ENCODE peak calls at places on chromosome 9, in seven cellular contexts. Z, S, D, P, N, K and M are unnamed samples.

GRCh38 chr9:127816362-127816725 is 13.7 kb downstream of the FPGS start:
- DNase-seq in Z (no peak), S (no peak), D (no peak), P (no peak), N (no peak), K (no peak), M (no peak)

GRCh38 chr9:36101916-36102741 is 34.4 kb upstream of the GLIPR2 start:
- DNase-seq in Z (peak), S (peak), D (no peak), P (no peak), N (peak), K (peak), M (peak)

GRCh38 chr9:124307379-124308030 is 49.8 kb downstream of the NEK6 start:
- DNase-seq in Z (no peak), S (no peak), D (no peak), P (no peak), N (no peak), K (no peak), M (no peak)

GRCh38 chr9:128412120-128412790 is 8.4 kb upstream of the CERCAM start:
- DNase-seq in Z (peak), S (peak), D (peak), P (peak), N (peak), K (peak), M (peak)

GRCh38 chr9:132600326-132600984 is 18.0 kb downstream of the BARHL1 start:
- DNase-seq in Z (no peak), S (no peak), D (no peak), P (no peak), N (no peak), K (no peak), M (no peak)

GRCh38 chr9:16530669-16531461 is 339.6 kb downstream of the BNC2 start:
- DNase-seq in Z (peak), S (no peak), D (no peak), P (no peak), N (no peak), K (no peak), M (peak)

GRCh38 chr9:19481971-19482404 is 73.2 kb downstream of the ACER2 start:
- DNase-seq in Z (no peak), S (no peak), D (no peak), P (no peak), N (no peak), K (no peak), M (no peak)

GRCh38 chr9:127954831-127955293 is 17.2 kb upstream of the DPM2 start:
- DNase-seq in Z (no peak), S (no peak), D (no peak), P (no peak), N (no peak), K (no peak), M (no peak)

GRCh38 chr9:4293293-4293931 is 6.5 kb downstream of the GLIS3 start:
- DNase-seq in Z (peak), S (peak), D (no peak), P (no peak), N (peak), K (no peak), M (peak)

GRCh38 chr9:4295160-4295559 is 4.7 kb downstream of the GLIS3 start:
- DNase-seq in Z (no peak), S (no peak), D (no peak), P (no peak), N (no peak), K (no peak), M (no peak)

GRCh38 chr9:4290427-4290837 is 9.4 kb downstream of the GLIS3 start:
- DNase-seq in Z (no peak), S (no peak), D (no peak), P (no peak), N (no peak), K (no peak), M (no peak)

GRCh38 chr9:4289411-4290380 is 10.2 kb downstream of the GLIS3 start:
- DNase-seq in Z (peak), S (no peak), D (no peak), P (no peak), N (no peak), K (no peak), M (peak)

DNA sequence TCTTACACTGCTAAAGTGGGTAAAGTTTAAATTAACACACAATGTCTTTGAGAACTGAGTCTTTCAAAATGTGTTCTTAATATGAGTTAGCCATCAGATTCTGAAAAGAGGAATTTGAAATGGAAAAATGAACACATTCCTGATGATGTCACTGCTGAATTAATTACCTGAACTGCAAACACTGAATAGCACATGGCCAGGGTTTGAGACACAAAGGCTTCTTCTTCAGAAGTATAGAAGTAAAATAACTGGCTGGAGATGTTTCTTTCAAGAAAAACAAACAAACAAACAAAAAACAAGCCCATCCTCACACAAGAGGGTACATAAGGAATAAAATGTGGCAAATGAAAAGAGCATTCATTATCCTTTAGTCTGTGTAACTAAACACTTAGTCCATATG is 7.1 kb downstream of the GLIS3 start:
- DNase-seq in Z (peak), S (no peak), D (no peak), P (no peak), N (peak), K (no peak), M (no peak)
- H3K18ac ChIP-seq in Z (peak), S (no peak), D (no peak), P (no peak), N (no peak), K (no peak), M (no peak)

GRCh38 chr9:126306071-126306647 is 20.5 kb upstream of the MVB12B start:
- DNase-seq in Z (no peak), S (no peak), D (no peak), P (no peak), N (no peak), K (no peak), M (no peak)
- H3K18ac ChIP-seq in Z (no peak), S (no peak), D (no peak), P (no peak), N (no peak), K (no peak), M (no peak)

GRCh38 chr9:93156475-93157008 is 22.5 kb upstream of the NINJ1 start:
- DNase-seq in Z (no peak), S (no peak), D (no peak), P (no peak), N (no peak), K (no peak), M (no peak)
- H3K18ac ChIP-seq in Z (no peak), S (no peak), D (no peak), P (no peak), N (no peak), K (no peak), M (no peak)

DNA sequence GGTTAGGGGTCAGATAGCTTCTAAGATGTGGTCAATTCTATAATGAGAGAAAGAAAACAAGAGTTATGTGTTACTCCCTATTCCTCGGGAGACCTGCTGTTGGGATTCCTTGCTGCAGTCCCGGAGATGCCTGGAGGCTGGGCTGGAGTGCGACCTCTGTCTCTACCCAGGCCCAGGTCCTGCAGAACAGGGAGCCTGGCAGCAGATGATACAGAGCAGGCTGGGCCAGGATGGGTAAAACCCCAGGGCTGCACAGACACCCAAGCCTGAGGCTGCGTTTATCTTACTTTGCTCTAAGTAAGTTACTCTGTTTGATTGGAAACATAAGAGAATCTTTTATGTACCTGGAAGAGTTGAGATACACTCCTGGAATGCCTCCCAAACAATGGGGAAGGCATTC is 26.9 kb upstream of the FAM120AOS start:
- DNase-seq in Z (no peak), S (peak), D (no peak), P (no peak), N (no peak), K (no peak), M (no peak)
- H3K18ac ChIP-seq in Z (no peak), S (no peak), D (no peak), P (no peak), N (no peak), K (no peak), M (no peak)

GRCh38 chr9:134800791-134801339 is 79.7 kb upstream of the FCN2 start:
- DNase-seq in Z (no peak), S (no peak), D (no peak), P (no peak), N (peak), K (no peak), M (no peak)

GRCh38 chr9:134793281-134793680 is 87.3 kb upstream of the FCN2 start:
- DNase-seq in Z (no peak), S (no peak), D (no peak), P (no peak), N (no peak), K (no peak), M (no peak)

GRCh38 chr9:134794726-134795370 is 85.8 kb upstream of the FCN2 start:
- DNase-seq in Z (no peak), S (no peak), D (no peak), P (no peak), N (no peak), K (no peak), M (no peak)

GRCh38 chr9:134792627-134793026 is 88.0 kb upstream of the FCN2 start:
- DNase-seq in Z (no peak), S (no peak), D (no peak), P (no peak), N (no peak), K (no peak), M (no peak)

GRCh38 chr9:134796882-134797281 is 83.7 kb upstream of the FCN2 start:
- DNase-seq in Z (no peak), S (no peak), D (no peak), P (no peak), N (no peak), K (no peak), M (no peak)
- H3K18ac ChIP-seq in Z (no peak), S (no peak), D (peak), P (no peak), N (no peak), K (no peak), M (no peak)

DNA sequence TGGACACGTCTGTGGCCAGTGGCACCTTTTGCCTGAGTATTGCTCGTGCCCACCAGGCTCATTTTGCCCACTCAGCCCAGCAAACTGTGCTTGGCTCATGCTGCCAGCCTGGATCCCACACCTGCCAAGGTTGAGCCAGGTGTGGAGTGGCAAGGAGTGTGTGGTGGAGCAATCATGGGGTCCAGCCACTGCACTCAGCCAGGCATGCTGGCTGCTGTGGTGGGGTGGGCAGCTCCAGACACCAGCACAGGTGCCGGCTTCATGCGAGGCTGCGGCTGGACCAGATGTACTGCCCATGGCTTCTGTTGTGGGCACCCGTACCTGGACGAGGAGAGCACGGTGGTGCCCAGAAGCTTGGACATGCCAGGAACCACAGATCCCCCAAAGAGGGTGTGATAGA is 364.1 kb downstream of the TMEM38B start:
- DNase-seq in Z (no peak), S (no peak), D (no peak), P (no peak), N (no peak), K (no peak), M (no peak)
- H3K18ac ChIP-seq in Z (no peak), S (no peak), D (peak), P (peak), N (no peak), K (no peak), M (no peak)

DNA sequence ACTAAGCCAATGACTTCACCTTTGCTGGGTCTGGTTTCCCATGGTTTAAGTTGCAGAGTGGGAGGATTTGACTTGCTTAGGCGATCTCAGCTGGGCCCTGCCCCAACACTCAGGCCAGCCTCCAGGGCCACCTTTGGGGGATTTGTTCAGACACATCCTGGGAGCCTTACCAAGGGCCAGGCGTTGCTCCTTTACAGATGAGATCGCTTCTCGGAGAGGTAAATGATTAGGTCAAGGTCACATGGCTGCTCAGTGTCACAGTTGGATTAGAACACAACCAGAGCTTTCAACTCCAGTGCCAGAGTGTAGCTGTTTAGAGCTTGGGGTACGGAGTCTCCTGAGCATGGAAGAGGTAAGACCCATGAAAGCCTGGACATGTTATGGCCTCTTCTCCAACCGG is 57.5 kb downstream of the COL27A1 start:
- DNase-seq in Z (no peak), S (no peak), D (no peak), P (no peak), N (no peak), K (no peak), M (no peak)
- H3K18ac ChIP-seq in Z (no peak), S (no peak), D (no peak), P (no peak), N (no peak), K (no peak), M (peak)

DNA sequence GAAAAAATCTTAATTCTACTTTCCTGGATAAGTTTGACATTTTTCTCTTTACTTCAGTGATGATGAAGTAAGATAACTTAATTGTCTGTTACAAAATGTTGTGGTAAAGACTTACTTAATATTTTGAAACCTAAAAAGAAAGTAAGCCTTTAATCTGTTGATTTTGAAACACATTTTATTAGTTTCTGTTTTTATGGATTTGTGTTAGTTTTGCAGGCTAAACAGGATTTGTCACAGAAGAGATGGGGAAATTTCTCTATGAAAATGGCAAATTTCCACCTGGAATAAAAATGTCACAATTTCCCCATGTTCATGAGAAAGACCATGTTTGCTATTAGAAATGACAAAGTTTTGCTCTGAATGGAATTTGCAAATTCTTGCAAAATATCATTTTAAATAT is 237.1 kb downstream of the RFX3 start:
- DNase-seq in Z (no peak), S (no peak), D (no peak), P (no peak), N (no peak), K (no peak), M (no peak)
- H3K18ac ChIP-seq in Z (no peak), S (no peak), D (no peak), P (no peak), N (no peak), K (no peak), M (no peak)

DNA sequence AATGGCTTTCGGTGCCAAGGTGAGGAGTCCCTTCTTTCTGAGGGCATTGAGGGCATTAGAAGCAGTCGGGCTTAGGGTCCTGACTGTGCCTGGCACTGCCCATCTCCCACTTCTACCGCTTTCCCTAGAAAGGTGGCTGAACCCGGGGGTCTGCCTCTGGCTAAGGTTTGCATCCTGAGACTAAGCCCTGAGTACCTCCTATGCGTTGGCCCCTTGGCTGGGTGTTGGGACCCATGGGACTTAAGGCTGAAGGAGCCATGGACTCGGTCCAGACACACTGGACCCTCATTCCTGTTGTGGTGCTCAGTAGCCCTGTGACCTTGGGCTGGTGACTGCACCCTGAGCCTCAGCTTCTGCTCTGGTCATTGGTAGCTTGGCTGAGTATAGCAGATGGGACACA is 23.9 kb downstream of the DAB2IP start:
- DNase-seq in Z (no peak), S (no peak), D (no peak), P (no peak), N (no peak), K (no peak), M (no peak)
- H3K18ac ChIP-seq in Z (no peak), S (no peak), D (no peak), P (no peak), N (peak), K (peak), M (no peak)

GRCh38 chr9:91143642-91144041 is 218.1 kb downstream of the AUH start:
- DNase-seq in Z (no peak), S (no peak), D (no peak), P (no peak), N (no peak), K (no peak), M (no peak)
- H3K18ac ChIP-seq in Z (no peak), S (no peak), D (no peak), P (no peak), N (no peak), K (no peak), M (no peak)